ENCODE peak calls at places on chromosome 11, in six cellular contexts. One of them, this sample, is unnamed.

GRCh38 chr11:131866535-131867400 is 496.4 kb downstream of the NTM start:
- DNase-seq in nephron progenitor cell: no peak
- DNase-seq in GM13977: no peak
- DNase-seq in body of pancreas: no peak
- DNase-seq in psoas muscle: no peak
- DNase-seq in AG04450: no peak
- DNase-seq in this sample: no peak

GRCh38 chr11:79413258-79413657 is 27.6 kb downstream of the TENM4 start:
- DNase-seq in psoas muscle: peak
- DNase-seq in nephron progenitor cell: peak
- DNase-seq in body of pancreas: peak
- DNase-seq in GM13977: no peak
- DNase-seq in AG04450: peak
- DNase-seq in this sample: no peak

GRCh38 chr11:6635082-6635932 is 16.1 kb upstream of the TPP1 start:
- DNase-seq in body of pancreas: no peak
- DNase-seq in GM13977: no peak
- DNase-seq in nephron progenitor cell: peak
- DNase-seq in AG04450: no peak
- DNase-seq in psoas muscle: peak
- DNase-seq in this sample: no peak

GRCh38 chr11:41660585-41660984 is 201.1 kb upstream of the LRRC4C start:
- DNase-seq in AG04450: no peak
- DNase-seq in nephron progenitor cell: no peak
- DNase-seq in psoas muscle: no peak
- DNase-seq in GM13977: no peak
- DNase-seq in body of pancreas: no peak
- DNase-seq in this sample: no peak

GRCh38 chr11:126317681-126318641 is 14.1 kb downstream of the DCPS start:
- DNase-seq in psoas muscle: peak
- DNase-seq in nephron progenitor cell: no peak
- DNase-seq in AG04450: no peak
- DNase-seq in GM13977: no peak
- DNase-seq in body of pancreas: peak
- DNase-seq in this sample: no peak

GRCh38 chr11:129248618-129249017 is 56.5 kb upstream of the ARHGAP32 start:
- DNase-seq in AG04450: peak
- DNase-seq in psoas muscle: no peak
- DNase-seq in body of pancreas: no peak
- DNase-seq in GM13977: no peak
- DNase-seq in nephron progenitor cell: no peak
- DNase-seq in this sample: no peak

GRCh38 chr11:77967121-77967520 is 27.3 kb downstream of the INTS4 start:
- DNase-seq in body of pancreas: no peak
- DNase-seq in psoas muscle: no peak
- DNase-seq in GM13977: no peak
- DNase-seq in AG04450: no peak
- DNase-seq in nephron progenitor cell: no peak
- DNase-seq in this sample: no peak

GRCh38 chr11:78039919-78040671 is 17.0 kb upstream of the KCTD14 start:
- DNase-seq in AG04450: peak
- DNase-seq in psoas muscle: peak
- DNase-seq in body of pancreas: peak
- DNase-seq in nephron progenitor cell: peak
- DNase-seq in GM13977: peak
- DNase-seq in this sample: no peak

GRCh38 chr11:61035086-61035835 is 63.8 kb downstream of the CD6 start:
- DNase-seq in AG04450: no peak
- DNase-seq in nephron progenitor cell: no peak
- DNase-seq in body of pancreas: no peak
- DNase-seq in GM13977: no peak
- DNase-seq in psoas muscle: no peak
- DNase-seq in this sample: no peak

GRCh38 chr11:132992838-132993680 is 539.2 kb downstream of the OPCML start:
- DNase-seq in psoas muscle: no peak
- DNase-seq in body of pancreas: no peak
- DNase-seq in GM13977: no peak
- DNase-seq in AG04450: no peak
- DNase-seq in nephron progenitor cell: no peak
- DNase-seq in this sample: no peak

GRCh38 chr11:108929241-108929640 is 264.4 kb downstream of the DDX10 start:
- DNase-seq in AG04450: peak
- DNase-seq in nephron progenitor cell: no peak
- DNase-seq in body of pancreas: no peak
- DNase-seq in psoas muscle: no peak
- DNase-seq in GM13977: no peak
- DNase-seq in this sample: no peak

GRCh38 chr11:103450241-103450640 is 341.0 kb downstream of the DYNC2H1 start:
- DNase-seq in AG04450: peak
- DNase-seq in nephron progenitor cell: no peak
- DNase-seq in GM13977: no peak
- DNase-seq in body of pancreas: no peak
- DNase-seq in psoas muscle: no peak
- DNase-seq in this sample: no peak

GRCh38 chr11:132914600-132914999 is 617.7 kb downstream of the OPCML start:
- DNase-seq in nephron progenitor cell: no peak
- DNase-seq in GM13977: no peak
- DNase-seq in AG04450: no peak
- DNase-seq in psoas muscle: no peak
- DNase-seq in body of pancreas: no peak
- DNase-seq in this sample: no peak

GRCh38 chr11:32094931-32095330 is 4.1 kb downstream of the RCN1 start:
- DNase-seq in nephron progenitor cell: no peak
- DNase-seq in GM13977: no peak
- DNase-seq in psoas muscle: no peak
- DNase-seq in body of pancreas: no peak
- DNase-seq in AG04450: no peak
- DNase-seq in this sample: no peak

GRCh38 chr11:127656266-127656879 is 655.8 kb upstream of the KIRREL3 start:
- DNase-seq in psoas muscle: no peak
- DNase-seq in GM13977: no peak
- DNase-seq in body of pancreas: no peak
- DNase-seq in nephron progenitor cell: no peak
- DNase-seq in AG04450: no peak
- DNase-seq in this sample: no peak

GRCh38 chr11:115194798-115195101 is 309.5 kb downstream of the CADM1 start:
- DNase-seq in body of pancreas: no peak
- DNase-seq in AG04450: peak
- DNase-seq in GM13977: no peak
- DNase-seq in psoas muscle: no peak
- DNase-seq in nephron progenitor cell: no peak
- DNase-seq in this sample: peak

GRCh38 chr11:44506375-44507016 is 59.0 kb upstream of the CD82 start:
- DNase-seq in AG04450: no peak
- DNase-seq in body of pancreas: no peak
- DNase-seq in psoas muscle: no peak
- DNase-seq in GM13977: no peak
- DNase-seq in nephron progenitor cell: no peak
- DNase-seq in this sample: no peak

GRCh38 chr11:24697722-24698121 is 200.9 kb downstream of the LUZP2 start:
- DNase-seq in GM13977: no peak
- DNase-seq in nephron progenitor cell: no peak
- DNase-seq in AG04450: peak
- DNase-seq in body of pancreas: no peak
- DNase-seq in psoas muscle: no peak
- DNase-seq in this sample: no peak

GRCh38 chr11:108967571-108967970 is 302.7 kb downstream of the DDX10 start:
- DNase-seq in GM13977: no peak
- DNase-seq in body of pancreas: no peak
- DNase-seq in AG04450: no peak
- DNase-seq in nephron progenitor cell: no peak
- DNase-seq in psoas muscle: no peak
- DNase-seq in this sample: no peak

GRCh38 chr11:120198403-120198786 is 12.4 kb upstream of the OAF start:
- DNase-seq in psoas muscle: peak
- DNase-seq in AG04450: no peak
- DNase-seq in GM13977: no peak
- DNase-seq in body of pancreas: no peak
- DNase-seq in nephron progenitor cell: no peak
- DNase-seq in this sample: no peak

DNA sequence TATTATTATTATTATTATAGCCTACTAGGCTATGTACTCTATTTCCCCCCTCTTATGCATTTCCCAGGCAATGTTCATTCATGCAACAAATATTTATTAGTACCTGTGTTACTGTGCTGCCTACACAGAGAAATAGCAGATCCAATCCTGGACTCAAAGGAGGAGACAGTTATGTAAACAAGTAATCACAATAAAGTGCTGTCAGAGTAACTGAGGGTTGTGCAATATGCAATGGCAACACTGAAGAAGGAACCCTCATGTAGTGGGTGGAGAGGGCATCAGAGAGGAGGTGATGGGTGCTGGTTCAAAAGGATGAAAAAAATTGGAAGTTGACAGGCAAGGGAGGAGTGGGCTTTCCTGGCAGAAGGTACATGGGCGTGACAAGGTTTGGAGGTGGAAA is 881 bp upstream of the P4HA3 start:
- DNase-seq in psoas muscle: no peak
- DNase-seq in nephron progenitor cell: no peak
- DNase-seq in body of pancreas: no peak
- DNase-seq in AG04450: no peak
- DNase-seq in GM13977: no peak
- DNase-seq in this sample: no peak
- TF ChIP-seq CTCF in psoas muscle: no peak
- TF ChIP-seq CTCF in nephron progenitor cell: no peak
- TF ChIP-seq CTCF in body of pancreas: no peak
- TF ChIP-seq CTCF in AG04450: no peak
- TF ChIP-seq CTCF in GM13977: no peak
- TF ChIP-seq CTCF in this sample: no peak

GRCh38 chr11:8087185-8087584 is 6.2 kb downstream of the TUB start:
- DNase-seq in body of pancreas: no peak
- DNase-seq in GM13977: no peak
- DNase-seq in nephron progenitor cell: no peak
- DNase-seq in AG04450: no peak
- DNase-seq in psoas muscle: no peak
- DNase-seq in this sample: no peak

GRCh38 chr11:8090756-8091155 is 9.7 kb downstream of the TUB start:
- DNase-seq in body of pancreas: no peak
- DNase-seq in psoas muscle: no peak
- DNase-seq in nephron progenitor cell: peak
- DNase-seq in GM13977: no peak
- DNase-seq in AG04450: no peak
- DNase-seq in this sample: peak

GRCh38 chr11:8091671-8092070 is 10.7 kb downstream of the TUB start:
- DNase-seq in body of pancreas: no peak
- DNase-seq in psoas muscle: no peak
- DNase-seq in nephron progenitor cell: no peak
- DNase-seq in AG04450: no peak
- DNase-seq in GM13977: no peak
- DNase-seq in this sample: no peak

GRCh38 chr11:8087756-8088155 is 6.7 kb downstream of the TUB start:
- DNase-seq in body of pancreas: no peak
- DNase-seq in AG04450: no peak
- DNase-seq in GM13977: no peak
- DNase-seq in psoas muscle: no peak
- DNase-seq in nephron progenitor cell: no peak
- DNase-seq in this sample: no peak

GRCh38 chr11:8089791-8090510 is 8.9 kb downstream of the TUB start:
- DNase-seq in GM13977: no peak
- DNase-seq in psoas muscle: no peak
- DNase-seq in body of pancreas: no peak
- DNase-seq in AG04450: no peak
- DNase-seq in nephron progenitor cell: no peak
- DNase-seq in this sample: no peak
- TF ChIP-seq CTCF in GM13977: no peak
- TF ChIP-seq CTCF in psoas muscle: no peak
- TF ChIP-seq CTCF in body of pancreas: no peak
- TF ChIP-seq CTCF in AG04450: no peak
- TF ChIP-seq CTCF in nephron progenitor cell: no peak
- TF ChIP-seq CTCF in this sample: no peak

DNA sequence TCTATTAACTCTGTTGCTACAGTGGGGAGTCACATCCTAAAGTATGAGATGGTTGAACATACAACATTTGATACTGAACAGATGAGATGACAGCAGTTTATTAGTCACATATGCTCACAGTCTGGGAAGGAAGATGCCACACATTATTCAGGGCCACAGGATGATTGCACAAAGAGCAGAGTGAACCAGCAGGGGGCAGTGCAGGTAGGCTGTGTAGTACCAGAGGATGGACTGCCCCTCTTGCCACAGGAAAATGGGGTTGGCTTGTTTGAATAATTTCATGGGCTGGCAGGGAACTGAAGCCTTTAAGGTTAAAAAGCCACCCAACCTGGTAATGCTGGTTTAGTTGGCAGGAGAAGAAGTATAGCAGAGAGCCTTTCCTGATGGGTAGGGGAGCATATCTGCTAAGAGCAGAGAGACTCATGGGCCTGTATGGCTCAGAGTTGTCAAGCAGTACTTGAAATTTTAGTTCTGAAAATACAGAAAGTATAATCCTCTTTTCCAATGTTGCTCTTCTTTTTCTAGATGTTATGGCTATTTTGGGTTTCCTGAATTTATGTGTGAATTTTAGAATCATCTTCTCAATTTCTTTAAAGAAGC is 180.4 kb upstream of the B3GAT1 start:
- DNase-seq in nephron progenitor cell: peak
- DNase-seq in psoas muscle: no peak
- DNase-seq in body of pancreas: no peak
- DNase-seq in GM13977: no peak
- DNase-seq in AG04450: no peak
- DNase-seq in this sample: peak
- TF ChIP-seq CTCF in nephron progenitor cell: peak
- TF ChIP-seq CTCF in psoas muscle: no peak
- TF ChIP-seq CTCF in body of pancreas: no peak
- TF ChIP-seq CTCF in GM13977: peak
- TF ChIP-seq CTCF in AG04450: no peak
- TF ChIP-seq CTCF in this sample: peak

GRCh38 chr11:35554491-35555237 is 29.2 kb upstream of the PAMR1 start:
- DNase-seq in psoas muscle: no peak
- DNase-seq in GM13977: no peak
- DNase-seq in nephron progenitor cell: no peak
- DNase-seq in body of pancreas: no peak
- DNase-seq in AG04450: no peak
- DNase-seq in this sample: no peak

GRCh38 chr11:35553831-35554230 is 28.4 kb upstream of the PAMR1 start:
- DNase-seq in psoas muscle: no peak
- DNase-seq in body of pancreas: no peak
- DNase-seq in nephron progenitor cell: no peak
- DNase-seq in AG04450: peak
- DNase-seq in GM13977: no peak
- DNase-seq in this sample: no peak

GRCh38 chr11:35555238-35555887 is 29.9 kb upstream of the PAMR1 start:
- DNase-seq in psoas muscle: no peak
- DNase-seq in nephron progenitor cell: no peak
- DNase-seq in AG04450: no peak
- DNase-seq in GM13977: no peak
- DNase-seq in body of pancreas: no peak
- DNase-seq in this sample: no peak

GRCh38 chr11:35559949-35560348 is 34.5 kb upstream of the PAMR1 start:
- DNase-seq in body of pancreas: no peak
- DNase-seq in GM13977: no peak
- DNase-seq in nephron progenitor cell: no peak
- DNase-seq in AG04450: no peak
- DNase-seq in psoas muscle: no peak
- DNase-seq in this sample: no peak

DNA sequence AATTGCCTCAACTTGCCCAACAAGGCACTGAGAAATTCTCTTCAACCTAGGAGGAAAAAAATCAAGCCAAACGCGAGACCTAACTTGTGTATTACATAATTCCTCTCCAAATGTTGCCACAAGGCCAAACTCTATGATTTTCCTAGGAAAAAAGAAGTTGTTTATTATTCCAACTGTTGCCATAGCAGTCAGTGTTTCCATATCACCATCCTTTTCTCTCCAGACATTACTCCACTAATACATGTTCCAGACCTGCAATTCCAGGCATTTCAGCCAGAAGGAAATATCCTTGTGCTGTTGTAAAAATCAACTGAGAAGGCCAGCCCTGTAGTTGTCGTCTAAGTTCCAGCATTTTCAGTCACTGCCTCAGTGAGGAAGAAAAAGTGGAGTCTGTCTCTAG is 33.1 kb upstream of the PAMR1 start:
- DNase-seq in nephron progenitor cell: no peak
- DNase-seq in psoas muscle: no peak
- DNase-seq in AG04450: no peak
- DNase-seq in GM13977: no peak
- DNase-seq in body of pancreas: no peak
- DNase-seq in this sample: no peak
- TF ChIP-seq CTCF in nephron progenitor cell: no peak
- TF ChIP-seq CTCF in psoas muscle: no peak
- TF ChIP-seq CTCF in AG04450: peak
- TF ChIP-seq CTCF in GM13977: no peak
- TF ChIP-seq CTCF in body of pancreas: no peak
- TF ChIP-seq CTCF in this sample: no peak

This sample was measured in OCI-LY7.